ENCODE peak calls at places on chromosomes 13 and 19, in six cellular contexts. B is astrocyte of the spinal cord, I is lower leg skin, V is COR-L47, H is germinal center, Q is left colon. Y is an unnamed sample.
A peak's percentile ranks its signal among the peaks of the same experiment; 100 is the strongest.

GRCh38 chr19:42528354-42529247 is at the start of gene CEACAM1:
- DNase-seq in B (no peak), I (peak; percentile 21), V (no peak), H (peak; percentile 53), Q (peak; percentile 88), Y (peak; percentile 65)

GRCh38 chr19:40225440-40226305 is 816 bp downstream of the CCNP start:
- DNase-seq in B (peak; percentile 49), I (no peak), V (no peak), H (no peak), Q (no peak), Y (no peak)

GRCh38 chr19:31107096-31107495 is 242.1 kb downstream of the TSHZ3 start:
- DNase-seq in B (no peak), I (no peak), V (no peak), H (no peak), Q (no peak), Y (no peak)

GRCh38 chr19:31586282-31586681 is 237.0 kb upstream of the TSHZ3 start:
- DNase-seq in B (peak; percentile 2), I (no peak), V (no peak), H (no peak), Q (no peak), Y (no peak)

GRCh38 chr19:36026091-36026876 is 6.4 kb downstream of the CLIP3 start:
- DNase-seq in B (no peak), I (no peak), V (no peak), H (no peak), Q (no peak), Y (no peak)

GRCh38 chr13:36131931-36132297 is 732 bp upstream of the DCLK1 start:
- DNase-seq in B (peak; percentile 79), I (peak; percentile 43), V (no peak), H (no peak), Q (peak; percentile 34), Y (no peak)

GRCh38 chr19:31145909-31146453 is 203.3 kb downstream of the TSHZ3 start:
- DNase-seq in B (no peak), I (no peak), V (no peak), H (no peak), Q (no peak), Y (no peak)

GRCh38 chr13:80116107-80116506 is 224.8 kb downstream of the SPRY2 start:
- DNase-seq in B (peak; percentile 82), I (no peak), V (no peak), H (no peak), Q (no peak), Y (no peak)

GRCh38 chr19:12777217-12778019 is 2.1 kb upstream of the HOOK2 start:
- DNase-seq in B (peak; percentile 85), I (peak; percentile 58), V (peak; percentile 82), H (peak; percentile 83), Q (peak; percentile 77), Y (peak; percentile 88)

GRCh38 chr19:6765738-6766356 is 1.4 kb downstream of the SH2D3A start:
- DNase-seq in B (no peak), I (peak; percentile 80), V (no peak), H (no peak), Q (peak; percentile 95), Y (peak; percentile 96)

GRCh38 chr19:45798995-45799517 is 6.4 kb upstream of the DMWD start:
- DNase-seq in B (peak; percentile 66), I (no peak), V (peak; percentile 51), H (peak; percentile 85), Q (no peak), Y (no peak)

GRCh38 chr13:104143760-104144406 is 1077.7 kb upstream of the SLC10A2 start:
- DNase-seq in B (peak; percentile 44), I (no peak), V (peak; percentile 76), H (no peak), Q (no peak), Y (no peak)

GRCh38 chr13:62613819-62614218 is 1198.2 kb upstream of the PCDH20 start:
- DNase-seq in B (no peak), I (no peak), V (no peak), H (no peak), Q (no peak), Y (no peak)

GRCh38 chr19:56083668-56084067 is 37.4 kb downstream of the ZNF787 start:
- DNase-seq in B (no peak), I (no peak), V (no peak), H (no peak), Q (no peak), Y (no peak)

GRCh38 chr19:45693168-45693788 is 812 bp downstream of the QPCTL start:
- DNase-seq in B (peak; percentile 63), I (peak; percentile 66), V (peak; percentile 43), H (peak; percentile 76), Q (peak; percentile 80), Y (peak; percentile 90)

GRCh38 chr19:45049073-45049736 is 10.4 kb downstream of the CLASRP start:
- DNase-seq in B (no peak), I (no peak), V (no peak), H (no peak), Q (no peak), Y (no peak)

GRCh38 chr19:14369399-14370168 is 11.7 kb upstream of the ADGRE5 start:
- DNase-seq in B (peak; percentile 25), I (no peak), V (no peak), H (no peak), Q (no peak), Y (no peak)

GRCh38 chr13:24127116-24127631 is 33.3 kb upstream of the SPATA13 start:
- DNase-seq in B (peak; percentile 49), I (no peak), V (no peak), H (no peak), Q (peak; percentile 82), Y (peak; percentile 83)

GRCh38 chr13:104105418-104106355 is 1039.5 kb upstream of the SLC10A2 start:
- DNase-seq in B (no peak), I (no peak), V (no peak), H (no peak), Q (no peak), Y (no peak)

GRCh38 chr19:9597027-9597426 is 12.7 kb upstream of the ZNF121 start:
- DNase-seq in B (peak; percentile 52), I (no peak), V (no peak), H (no peak), Q (no peak), Y (no peak)

GRCh38 chr13:37617162-37617561 is 18.6 kb upstream of the POSTN start:
- DNase-seq in B (peak; percentile 76), I (no peak), V (no peak), H (no peak), Q (no peak), Y (no peak)

GRCh38 chr13:56718791-56719190 is 421.9 kb upstream of the PRR20A start:
- DNase-seq in B (no peak), I (no peak), V (no peak), H (no peak), Q (no peak), Y (no peak)

GRCh38 chr19:16851031-16851712 is 22.0 kb downstream of the SIN3B start:
- DNase-seq in B (peak; percentile 47), I (no peak), V (no peak), H (no peak), Q (no peak), Y (no peak)

GRCh38 chr13:51927129-51927528 is 65.4 kb downstream of the CCDC70 start:
- DNase-seq in B (no peak), I (no peak), V (no peak), H (no peak), Q (no peak), Y (peak; percentile 3)

GRCh38 chr19:49567722-49568454 is 12.5 kb downstream of the NOSIP start:
- DNase-seq in B (peak; percentile 15), I (no peak), V (no peak), H (no peak), Q (peak; percentile 64), Y (no peak)

GRCh38 chr19:28670894-28671293 is 542.1 kb downstream of the UQCRFS1 start:
- DNase-seq in B (no peak), I (no peak), V (no peak), H (no peak), Q (no peak), Y (no peak)

GRCh38 chr13:31009166-31009565 is 76.7 kb downstream of the TEX26 start:
- DNase-seq in B (peak; percentile 23), I (no peak), V (no peak), H (no peak), Q (no peak), Y (no peak)

GRCh38 chr19:48630289-48631036 is 6.7 kb downstream of the DBP start:
- DNase-seq in B (peak; percentile 60), I (no peak), V (no peak), H (no peak), Q (peak; percentile 72), Y (peak; percentile 46)

Y was measured in Caco-2.